ENCODE peak calls at places on chromosome 13, in eight cellular contexts. One of them, this sample, is unnamed.

GRCh38 chr13:99660101-99660500 is 158.8 kb downstream of the TM9SF2 start:
- DNase-seq in GM06990: no peak
- DNase-seq in amygdala: no peak
- DNase-seq in A172: no peak
- DNase-seq in heart left ventricle: no peak
- DNase-seq in LHCN-M2: no peak
- DNase-seq in astrocyte of the cerebellum: no peak
- DNase-seq in H54: no peak
- DNase-seq in this sample: no peak

GRCh38 chr13:23642110-23642509 is 71.9 kb downstream of the TNFRSF19 start:
- DNase-seq in GM06990: no peak
- DNase-seq in amygdala: no peak
- DNase-seq in A172: no peak
- DNase-seq in heart left ventricle: no peak
- DNase-seq in LHCN-M2: no peak
- DNase-seq in astrocyte of the cerebellum: no peak
- DNase-seq in H54: no peak
- DNase-seq in this sample: no peak

GRCh38 chr13:43783820-43784219 is 3.0 kb downstream of the ENOX1 start:
- DNase-seq in GM06990: no peak
- DNase-seq in amygdala: no peak
- DNase-seq in A172: no peak
- DNase-seq in heart left ventricle: no peak
- DNase-seq in LHCN-M2: peak
- DNase-seq in astrocyte of the cerebellum: no peak
- DNase-seq in H54: no peak
- DNase-seq in this sample: no peak

GRCh38 chr13:35162420-35162819 is 220.3 kb downstream of the NBEA start:
- DNase-seq in GM06990: peak
- DNase-seq in amygdala: no peak
- DNase-seq in A172: no peak
- DNase-seq in heart left ventricle: no peak
- DNase-seq in LHCN-M2: no peak
- DNase-seq in astrocyte of the cerebellum: no peak
- DNase-seq in H54: no peak
- DNase-seq in this sample: no peak

GRCh38 chr13:42574011-42574410 is at the start of gene TNFSF11:
- DNase-seq in GM06990: peak
- DNase-seq in amygdala: no peak
- DNase-seq in A172: no peak
- DNase-seq in heart left ventricle: no peak
- DNase-seq in LHCN-M2: no peak
- DNase-seq in astrocyte of the cerebellum: no peak
- DNase-seq in H54: no peak
- DNase-seq in this sample: peak

GRCh38 chr13:51801631-51802099 is 2.3 kb downstream of the DHRS12 start:
- DNase-seq in GM06990: no peak
- DNase-seq in amygdala: peak
- DNase-seq in A172: peak
- DNase-seq in heart left ventricle: peak
- DNase-seq in LHCN-M2: peak
- DNase-seq in astrocyte of the cerebellum: no peak
- DNase-seq in H54: peak
- DNase-seq in this sample: no peak

GRCh38 chr13:91767681-91768080 is 369.3 kb downstream of the GPC5 start:
- DNase-seq in GM06990: no peak
- DNase-seq in amygdala: no peak
- DNase-seq in A172: no peak
- DNase-seq in heart left ventricle: no peak
- DNase-seq in LHCN-M2: no peak
- DNase-seq in astrocyte of the cerebellum: no peak
- DNase-seq in H54: no peak
- DNase-seq in this sample: no peak

GRCh38 chr13:34310539-34310938 is 492.6 kb downstream of the RFC3 start:
- DNase-seq in GM06990: no peak
- DNase-seq in amygdala: no peak
- DNase-seq in A172: no peak
- DNase-seq in heart left ventricle: no peak
- DNase-seq in LHCN-M2: peak
- DNase-seq in astrocyte of the cerebellum: no peak
- DNase-seq in H54: no peak
- DNase-seq in this sample: no peak

GRCh38 chr13:75357576-75358295 is 124.2 kb downstream of the TBC1D4 start:
- DNase-seq in GM06990: no peak
- DNase-seq in amygdala: no peak
- DNase-seq in A172: peak
- DNase-seq in heart left ventricle: peak
- DNase-seq in LHCN-M2: peak
- DNase-seq in astrocyte of the cerebellum: no peak
- DNase-seq in H54: peak
- DNase-seq in this sample: peak

GRCh38 chr13:111492958-111493357 is 172.5 kb downstream of the TEX29 start:
- DNase-seq in GM06990: no peak
- DNase-seq in amygdala: no peak
- DNase-seq in A172: no peak
- DNase-seq in heart left ventricle: no peak
- DNase-seq in LHCN-M2: no peak
- DNase-seq in astrocyte of the cerebellum: no peak
- DNase-seq in H54: no peak
- DNase-seq in this sample: no peak

GRCh38 chr13:95603887-95604533 is 40.5 kb downstream of the DZIP1 start:
- DNase-seq in GM06990: no peak
- DNase-seq in amygdala: no peak
- DNase-seq in A172: peak
- DNase-seq in heart left ventricle: no peak
- DNase-seq in LHCN-M2: peak
- DNase-seq in astrocyte of the cerebellum: peak
- DNase-seq in H54: peak
- DNase-seq in this sample: no peak

This sample was measured in activated CD4-positive, alpha-beta T cell treated with anti-CD3 and anti-CD28 coated beads, Interleukin-2, amount 50 U/mL, for 24 hours.